ENCODE peak calls at places on chromosomes 3 and 15, in four cellular contexts. One of them, this sample, is unnamed.

GRCh38 chr15:58390118-58390517 is 41.7 kb upstream of the LIPC start:
- DNase-seq in frontal cortex: no peak
- DNase-seq in heart left ventricle: no peak
- DNase-seq in stimulated activated CD8-positive, alpha-beta memory T cell treated with anti-CD3 and anti-CD28 coated beads, Interleukin-15, amount 100 ng/mL, for 48 hours: no peak
- DNase-seq in this sample: no peak

GRCh38 chr3:2141482-2141881 is 42.8 kb downstream of the CNTN4 start:
- DNase-seq in stimulated activated CD8-positive, alpha-beta memory T cell treated with anti-CD3 and anti-CD28 coated beads, Interleukin-15, amount 100 ng/mL, for 48 hours: no peak
- DNase-seq in heart left ventricle: no peak
- DNase-seq in frontal cortex: no peak
- DNase-seq in this sample: no peak

GRCh38 chr15:48748535-48748934 is 62.3 kb downstream of the CEP152 start:
- DNase-seq in frontal cortex: no peak
- DNase-seq in heart left ventricle: no peak
- DNase-seq in stimulated activated CD8-positive, alpha-beta memory T cell treated with anti-CD3 and anti-CD28 coated beads, Interleukin-15, amount 100 ng/mL, for 48 hours: no peak
- DNase-seq in this sample: no peak

GRCh38 chr3:49030331-49030730 is 1.1 kb upstream of the IMPDH2 start:
- DNase-seq in frontal cortex: no peak
- DNase-seq in heart left ventricle: no peak
- DNase-seq in stimulated activated CD8-positive, alpha-beta memory T cell treated with anti-CD3 and anti-CD28 coated beads, Interleukin-15, amount 100 ng/mL, for 48 hours: no peak
- DNase-seq in this sample: no peak

GRCh38 chr3:152892446-152892845 is 57.5 kb downstream of the P2RY1 start:
- DNase-seq in heart left ventricle: no peak
- DNase-seq in frontal cortex: no peak
- DNase-seq in stimulated activated CD8-positive, alpha-beta memory T cell treated with anti-CD3 and anti-CD28 coated beads, Interleukin-15, amount 100 ng/mL, for 48 hours: no peak
- DNase-seq in this sample: no peak

GRCh38 chr3:178318957-178319528 is 217.2 kb upstream of the KCNMB2 start:
- DNase-seq in heart left ventricle: no peak
- DNase-seq in stimulated activated CD8-positive, alpha-beta memory T cell treated with anti-CD3 and anti-CD28 coated beads, Interleukin-15, amount 100 ng/mL, for 48 hours: no peak
- DNase-seq in frontal cortex: no peak
- DNase-seq in this sample: no peak

GRCh38 chr15:67803996-67804843 is 21.1 kb upstream of the SKOR1 start:
- DNase-seq in heart left ventricle: no peak
- DNase-seq in stimulated activated CD8-positive, alpha-beta memory T cell treated with anti-CD3 and anti-CD28 coated beads, Interleukin-15, amount 100 ng/mL, for 48 hours: no peak
- DNase-seq in frontal cortex: no peak
- DNase-seq in this sample: no peak

GRCh38 chr3:5140230-5140621 is 18.1 kb downstream of the ARL8B start:
- DNase-seq in stimulated activated CD8-positive, alpha-beta memory T cell treated with anti-CD3 and anti-CD28 coated beads, Interleukin-15, amount 100 ng/mL, for 48 hours: no peak
- DNase-seq in heart left ventricle: no peak
- DNase-seq in frontal cortex: no peak
- DNase-seq in this sample: no peak

GRCh38 chr3:97821810-97822775 is at the start of gene CRYBG3:
- DNase-seq in stimulated activated CD8-positive, alpha-beta memory T cell treated with anti-CD3 and anti-CD28 coated beads, Interleukin-15, amount 100 ng/mL, for 48 hours: peak
- DNase-seq in frontal cortex: peak
- DNase-seq in heart left ventricle: peak
- DNase-seq in this sample: peak

GRCh38 chr3:187012609-187013051 is 82.3 kb downstream of the ST6GAL1 start:
- DNase-seq in frontal cortex: no peak
- DNase-seq in stimulated activated CD8-positive, alpha-beta memory T cell treated with anti-CD3 and anti-CD28 coated beads, Interleukin-15, amount 100 ng/mL, for 48 hours: no peak
- DNase-seq in heart left ventricle: no peak
- DNase-seq in this sample: no peak

GRCh38 chr3:134369231-134369741 is 5.0 kb downstream of the AMOTL2 start:
- DNase-seq in heart left ventricle: no peak
- DNase-seq in stimulated activated CD8-positive, alpha-beta memory T cell treated with anti-CD3 and anti-CD28 coated beads, Interleukin-15, amount 100 ng/mL, for 48 hours: no peak
- DNase-seq in frontal cortex: no peak
- DNase-seq in this sample: no peak

GRCh38 chr3:172194702-172195392 is 155.5 kb downstream of the FNDC3B start:
- DNase-seq in frontal cortex: no peak
- DNase-seq in stimulated activated CD8-positive, alpha-beta memory T cell treated with anti-CD3 and anti-CD28 coated beads, Interleukin-15, amount 100 ng/mL, for 48 hours: no peak
- DNase-seq in heart left ventricle: no peak
- DNase-seq in this sample: no peak